ENCODE peak calls at places on chromosomes 13 and 19, in ten cellular contexts. T is frontal cortex; H is IMR-90; X is uterus; D is astrocyte of the spinal cord; U is cardiac fibroblast; N is stimulated activated CD8-positive, alpha-beta memory T cell treated with anti-CD3 and anti-CD28 coated beads, Interleukin-7, amount 100 ng/mL, for 48 hours; E is DMS153; J is thoracic aorta; O is CD4-positive, alpha-beta memory T cell. K is an unnamed sample.

GRCh38 chr13:46698910-46699460 is 98.0 kb downstream of the ESD start:
- DNase-seq in T (no peak), H (peak), X (no peak), D (no peak), U (peak), N (no peak), E (peak), J (no peak), O (no peak), K (no peak)

GRCh38 chr19:13094771-13095392 is 7.8 kb downstream of the LYL1 start:
- DNase-seq in T (peak), H (no peak), X (no peak), D (no peak), U (no peak), N (no peak), E (no peak), J (no peak), O (no peak), K (no peak)

GRCh38 chr19:29098863-29099481 is 114.0 kb downstream of the UQCRFS1 start:
- DNase-seq in T (no peak), H (peak), X (peak), D (no peak), U (peak), N (no peak), E (no peak), J (peak), O (no peak), K (peak)

GRCh38 chr13:23753523-23753922 is 135.7 kb downstream of the MIPEP start:
- DNase-seq in T (no peak), H (peak), X (no peak), D (peak), U (peak), N (no peak), E (peak), J (no peak), O (no peak), K (no peak)

GRCh38 chr19:46299004-46299509 is 2.2 kb downstream of the HIF3A start:
- DNase-seq in T (peak), H (peak), X (peak), D (peak), U (peak), N (no peak), E (peak), J (peak), O (no peak), K (peak)

GRCh38 chr19:53864308-53864836 is 3.3 kb upstream of the MYADM start:
- DNase-seq in T (peak), H (no peak), X (no peak), D (no peak), U (no peak), N (no peak), E (peak), J (no peak), O (no peak), K (no peak)

GRCh38 chr13:32019612-32020233 is 11.9 kb upstream of the FRY start:
- DNase-seq in T (no peak), H (peak), X (peak), D (peak), U (peak), N (no peak), E (no peak), J (no peak), O (no peak), K (no peak)

GRCh38 chr19:2294377-2295335 is 12.7 kb upstream of the PEAK3 start:
- DNase-seq in T (peak), H (peak), X (peak), D (no peak), U (peak), N (no peak), E (no peak), J (no peak), O (no peak), K (no peak)

GRCh38 chr19:17671906-17672305 is 16.2 kb downstream of the UNC13A start:
- DNase-seq in T (no peak), H (peak), X (no peak), D (peak), U (peak), N (peak), E (peak), J (no peak), O (no peak), K (no peak)

GRCh38 chr13:43686557-43686956 is 100.2 kb downstream of the ENOX1 start:
- DNase-seq in T (no peak), H (peak), X (peak), D (peak), U (peak), N (no peak), E (no peak), J (no peak), O (no peak), K (peak)

GRCh38 chr19:55305491-55305890 is 19.6 kb downstream of the TMEM150B start:
- DNase-seq in T (peak), H (no peak), X (peak), D (no peak), U (peak), N (peak), E (no peak), J (no peak), O (peak), K (no peak)

GRCh38 chr13:19161308-19161707 is 20.3 kb downstream of the TUBA3C start:
- DNase-seq in T (no peak), H (no peak), X (no peak), D (no peak), U (no peak), N (no peak), E (no peak), J (no peak), O (no peak), K (no peak)

GRCh38 chr19:31676271-31677004 is 327.2 kb upstream of the TSHZ3 start:
- DNase-seq in T (no peak), H (no peak), X (no peak), D (no peak), U (peak), N (no peak), E (no peak), J (no peak), O (no peak), K (no peak)

GRCh38 chr19:32651729-32652140 is 23.2 kb downstream of the ANKRD27 start:
- DNase-seq in T (peak), H (peak), X (no peak), D (peak), U (peak), N (no peak), E (no peak), J (no peak), O (no peak), K (peak)

GRCh38 chr19:58325623-58326022 is 1.2 kb upstream of the ZSCAN22 start:
- DNase-seq in T (no peak), H (peak), X (no peak), D (no peak), U (no peak), N (no peak), E (no peak), J (no peak), O (no peak), K (no peak)

GRCh38 chr13:73075546-73075945 is 16.7 kb downstream of the KLF5 start:
- DNase-seq in T (no peak), H (no peak), X (no peak), D (no peak), U (no peak), N (no peak), E (no peak), J (no peak), O (no peak), K (no peak)

GRCh38 chr13:20470136-20470535 is 55.5 kb downstream of the CRYL1 start:
- DNase-seq in T (no peak), H (no peak), X (no peak), D (no peak), U (no peak), N (no peak), E (no peak), J (no peak), O (no peak), K (no peak)

GRCh38 chr13:27425151-27425917 is 915 bp downstream of the GTF3A start:
- DNase-seq in T (no peak), H (no peak), X (no peak), D (no peak), U (no peak), N (no peak), E (no peak), J (no peak), O (no peak), K (no peak)

GRCh38 chr19:35766571-35767104 is 8.7 kb downstream of the PROSER3 start:
- DNase-seq in T (no peak), H (no peak), X (no peak), D (no peak), U (no peak), N (no peak), E (no peak), J (no peak), O (no peak), K (no peak)

GRCh38 chr13:33152389-33152788 is 133.2 kb downstream of the STARD13 start:
- DNase-seq in T (no peak), H (no peak), X (no peak), D (no peak), U (no peak), N (no peak), E (no peak), J (no peak), O (no peak), K (no peak)

GRCh38 chr19:14347999-14348889 is 33.0 kb upstream of the ADGRE5 start:
- DNase-seq in T (peak), H (no peak), X (peak), D (peak), U (peak), N (no peak), E (no peak), J (no peak), O (peak), K (peak)

GRCh38 chr13:108113407-108113806 is 101.9 kb downstream of the LIG4 start:
- DNase-seq in T (no peak), H (no peak), X (no peak), D (no peak), U (no peak), N (no peak), E (no peak), J (no peak), O (no peak), K (no peak)

GRCh38 chr13:96141032-96141431 is 51.1 kb downstream of the HS6ST3 start:
- DNase-seq in T (no peak), H (peak), X (no peak), D (peak), U (peak), N (no peak), E (peak), J (no peak), O (no peak), K (no peak)

K was measured in left ventricle myocardium inferior.